ENCODE peak calls at places on chromosomes 1 and 21, in nine cellular contexts. H is activated CD4-positive, alpha-beta T cell treated with anti-CD3 and anti-CD28 coated beads for 24 hours; Z is choroid plexus epithelial cell; C is progenitor cell of endocrine pancreas; P is fibroblast of mammary gland; S is stimulated activated naive CD4-positive, alpha-beta T cell; N is T-helper 2 cell; J is MM.1S; Y is bronchial epithelial cell. I is an unnamed sample.

GRCh38 chr1:159008744-159009188 is 941 bp upstream of the IFI16 start:
- DNase-seq in J (peak), P (peak), C (no peak), Z (peak), H (no peak), S (peak), Y (no peak), N (no peak), I (no peak)

GRCh38 chr1:93817819-93818569 is 61.0 kb downstream of the DNTTIP2 start:
- DNase-seq in H (peak), P (no peak), Y (peak), C (no peak), N (no peak), J (no peak), S (no peak), Z (no peak), I (no peak)

GRCh38 chr1:7752512-7753417 is 18.3 kb upstream of the VAMP3 start:
- DNase-seq in N (no peak), P (peak), Z (peak), Y (peak), H (peak), C (peak), S (peak), J (peak), I (no peak)

GRCh38 chr1:222928212-222928611 is 113.4 kb downstream of the DISP1 start:
- DNase-seq in P (peak), C (no peak), H (no peak), J (no peak), Y (peak), Z (peak), N (no peak), S (no peak), I (no peak)

GRCh38 chr1:170097449-170097948 is 23.0 kb upstream of the KIFAP3 start:
- DNase-seq in S (no peak), N (no peak), C (no peak), J (no peak), P (no peak), Z (no peak), Y (no peak), H (no peak), I (no peak)

GRCh38 chr1:29695809-29696208 is 459.5 kb downstream of the PTPRU start:
- DNase-seq in J (no peak), P (no peak), N (no peak), S (no peak), C (no peak), Y (no peak), H (no peak), Z (no peak), I (no peak)

GRCh38 chr1:214552174-214552608 is 789 bp upstream of the PTPN14 start:
- DNase-seq in Z (peak), J (no peak), N (no peak), S (no peak), P (peak), H (no peak), C (peak), Y (peak), I (no peak)

GRCh38 chr1:10253755-10254154 is 43.4 kb downstream of the KIF1B start:
- DNase-seq in C (no peak), S (no peak), Z (peak), J (peak), Y (peak), N (no peak), H (no peak), P (peak), I (peak)

GRCh38 chr1:6466751-6467150 is 778 bp upstream of the TNFRSF25 start:
- DNase-seq in J (no peak), N (no peak), S (no peak), H (no peak), P (no peak), Z (no peak), Y (no peak), C (no peak), I (no peak)

GRCh38 chr21:31850886-31851285 is 21.9 kb upstream of the HUNK start:
- DNase-seq in P (no peak), C (no peak), J (no peak), Z (no peak), H (no peak), N (no peak), Y (no peak), S (no peak), I (no peak)

GRCh38 chr1:145858937-145859490 is at the start of gene PIAS3:
- DNase-seq in Y (peak), N (peak), J (peak), S (peak), P (peak), Z (peak), H (peak), C (peak), I (peak)

GRCh38 chr1:203627819-203628184 is 1.2 kb downstream of the ATP2B4 start:
- DNase-seq in J (peak), S (no peak), P (peak), C (no peak), H (no peak), Z (peak), N (no peak), Y (peak), I (no peak)

GRCh38 chr1:216140650-216141547 is 282.3 kb downstream of the USH2A start:
- DNase-seq in P (peak), S (no peak), Y (no peak), C (no peak), H (no peak), Z (peak), J (no peak), N (no peak), I (no peak)

GRCh38 chr1:69551476-69552324 is 16.0 kb upstream of the LRRC7 start:
- DNase-seq in H (no peak), Y (no peak), P (no peak), S (no peak), C (no peak), N (no peak), Z (no peak), J (no peak), I (no peak)

GRCh38 chr1:63068626-63069025 is 253.7 kb upstream of the FOXD3 start:
- DNase-seq in P (peak), H (no peak), Y (peak), Z (no peak), J (no peak), C (no peak), N (no peak), S (no peak), I (no peak)

GRCh38 chr1:19101244-19101643 is 108.8 kb downstream of the UBR4 start:
- DNase-seq in N (no peak), H (no peak), J (no peak), Y (no peak), C (no peak), Z (no peak), P (peak), S (no peak), I (no peak)

GRCh38 chr1:231781887-231782286 is 155.3 kb downstream of the DISC1 start:
- DNase-seq in Y (peak), J (no peak), N (no peak), S (no peak), H (no peak), C (no peak), Z (peak), P (peak), I (no peak)

GRCh38 chr1:210446479-210446878 is 117.8 kb downstream of the HHAT start:
- DNase-seq in N (no peak), P (peak), H (peak), S (peak), Z (peak), Y (no peak), J (no peak), C (no peak), I (no peak)

GRCh38 chr1:65108025-65108692 is 39.8 kb upstream of the AK4 start:
- DNase-seq in Y (no peak), S (no peak), J (no peak), P (no peak), N (no peak), Z (no peak), C (no peak), H (no peak), I (no peak)

GRCh38 chr1:100187912-100188311 is 9.9 kb upstream of the LRRC39 start:
- DNase-seq in C (no peak), J (no peak), H (no peak), Z (peak), Y (peak), P (peak), S (no peak), N (no peak), I (no peak)

GRCh38 chr1:247077768-247078314 is 770 bp downstream of the ZNF670 start:
- DNase-seq in P (peak), J (no peak), H (no peak), Z (peak), N (no peak), Y (peak), C (no peak), S (no peak), I (no peak)

GRCh38 chr1:203671808-203672207 is 45.2 kb downstream of the ATP2B4 start:
- DNase-seq in H (no peak), N (no peak), Z (no peak), Y (no peak), J (no peak), S (no peak), C (no peak), P (no peak), I (no peak)

GRCh38 chr1:189429610-189430009 is 1048.1 kb downstream of the BRINP3 start:
- DNase-seq in H (no peak), C (no peak), Z (peak), P (peak), S (no peak), J (peak), N (no peak), Y (peak), I (no peak)

GRCh38 chr21:25624511-25624910 is 14.5 kb upstream of the JAM2 start:
- DNase-seq in N (no peak), Z (no peak), S (no peak), H (no peak), Y (no peak), P (no peak), J (no peak), C (no peak), I (no peak)

GRCh38 chr1:47572731-47573505 is 135.1 kb downstream of the FOXD2 start:
- DNase-seq in H (no peak), P (no peak), J (no peak), Z (no peak), C (no peak), S (no peak), N (no peak), Y (no peak), I (no peak)

GRCh38 chr1:21638531-21639341 is 30.4 kb downstream of the RAP1GAP start:
- DNase-seq in H (no peak), C (no peak), P (peak), S (no peak), Y (peak), N (no peak), J (no peak), Z (peak), I (no peak)

GRCh38 chr21:44846485-44847260 is 26.8 kb downstream of the PTTG1IP start:
- DNase-seq in P (peak), J (no peak), N (no peak), H (peak), S (peak), Y (peak), Z (no peak), C (no peak), I (no peak)

GRCh38 chr1:157136133-157136532 is 2.1 kb downstream of the ETV3 start:
- DNase-seq in S (no peak), P (no peak), Z (peak), C (no peak), J (peak), N (no peak), Y (peak), H (no peak), I (no peak)

GRCh38 chr1:50978144-50978851 is 8.3 kb downstream of the CDKN2C start:
- DNase-seq in N (no peak), H (no peak), C (peak), Z (no peak), Y (peak), S (no peak), P (peak), J (peak), I (peak)

GRCh38 chr1:160098852-160099647 is 631 bp upstream of the IGSF8 start:
- DNase-seq in J (peak), S (peak), P (peak), C (peak), H (peak), Y (peak), Z (peak), N (peak), I (peak)

I was measured in D721Med.